ENCODE peak calls at places on chromosomes 11 and 22, in seven cellular contexts. One of them, this sample, is unnamed.

GRCh38 chr11:119365071-119365591 is 16.4 kb downstream of the USP2 start:
- DNase-seq in stimulated activated CD4-positive, alpha-beta T cell treated with anti-CD3 and anti-CD28 coated beads, Interleukin-4, amount 100 ng/mL, for 48 hours: no peak
- DNase-seq in astrocyte of the spinal cord: no peak
- DNase-seq in CD4-positive, alpha-beta T cell: no peak
- DNase-seq in thoracic aorta: no peak
- DNase-seq in neural crest cell: no peak
- DNase-seq in T-cell: no peak
- DNase-seq in this sample: no peak

GRCh38 chr11:69799097-69799496 is 20.1 kb downstream of the FGF3 start:
- DNase-seq in stimulated activated CD4-positive, alpha-beta T cell treated with anti-CD3 and anti-CD28 coated beads, Interleukin-4, amount 100 ng/mL, for 48 hours: no peak
- DNase-seq in astrocyte of the spinal cord: no peak
- DNase-seq in CD4-positive, alpha-beta T cell: no peak
- DNase-seq in thoracic aorta: no peak
- DNase-seq in neural crest cell: no peak
- DNase-seq in T-cell: no peak
- DNase-seq in this sample: no peak

GRCh38 chr11:122628691-122629555 is 26.6 kb upstream of the UBASH3B start:
- DNase-seq in stimulated activated CD4-positive, alpha-beta T cell treated with anti-CD3 and anti-CD28 coated beads, Interleukin-4, amount 100 ng/mL, for 48 hours: peak
- DNase-seq in astrocyte of the spinal cord: peak
- DNase-seq in CD4-positive, alpha-beta T cell: peak
- DNase-seq in thoracic aorta: no peak
- DNase-seq in neural crest cell: peak
- DNase-seq in T-cell: peak
- DNase-seq in this sample: peak

GRCh38 chr11:45097721-45098493 is 48.5 kb upstream of the PRDM11 start:
- DNase-seq in stimulated activated CD4-positive, alpha-beta T cell treated with anti-CD3 and anti-CD28 coated beads, Interleukin-4, amount 100 ng/mL, for 48 hours: no peak
- DNase-seq in astrocyte of the spinal cord: peak
- DNase-seq in CD4-positive, alpha-beta T cell: no peak
- DNase-seq in thoracic aorta: peak
- DNase-seq in neural crest cell: peak
- DNase-seq in T-cell: peak
- DNase-seq in this sample: peak

GRCh38 chr22:21449531-21450319 is 17.5 kb upstream of the TMEM191C start:
- DNase-seq in stimulated activated CD4-positive, alpha-beta T cell treated with anti-CD3 and anti-CD28 coated beads, Interleukin-4, amount 100 ng/mL, for 48 hours: no peak
- DNase-seq in astrocyte of the spinal cord: no peak
- DNase-seq in CD4-positive, alpha-beta T cell: no peak
- DNase-seq in thoracic aorta: no peak
- DNase-seq in neural crest cell: peak
- DNase-seq in T-cell: no peak
- DNase-seq in this sample: no peak

GRCh38 chr11:66950113-66950535 is 8.1 kb downstream of the PC start:
- DNase-seq in stimulated activated CD4-positive, alpha-beta T cell treated with anti-CD3 and anti-CD28 coated beads, Interleukin-4, amount 100 ng/mL, for 48 hours: no peak
- DNase-seq in astrocyte of the spinal cord: peak
- DNase-seq in CD4-positive, alpha-beta T cell: no peak
- DNase-seq in thoracic aorta: no peak
- DNase-seq in neural crest cell: no peak
- DNase-seq in T-cell: no peak
- DNase-seq in this sample: peak

GRCh38 chr11:116578971-116579687 is 193.7 kb downstream of the BUD13 start:
- DNase-seq in stimulated activated CD4-positive, alpha-beta T cell treated with anti-CD3 and anti-CD28 coated beads, Interleukin-4, amount 100 ng/mL, for 48 hours: no peak
- DNase-seq in astrocyte of the spinal cord: no peak
- DNase-seq in CD4-positive, alpha-beta T cell: no peak
- DNase-seq in thoracic aorta: no peak
- DNase-seq in neural crest cell: no peak
- DNase-seq in T-cell: no peak
- DNase-seq in this sample: no peak

GRCh38 chr11:123159146-123159857 is 35.7 kb downstream of the CLMP start:
- DNase-seq in stimulated activated CD4-positive, alpha-beta T cell treated with anti-CD3 and anti-CD28 coated beads, Interleukin-4, amount 100 ng/mL, for 48 hours: no peak
- DNase-seq in astrocyte of the spinal cord: no peak
- DNase-seq in CD4-positive, alpha-beta T cell: no peak
- DNase-seq in thoracic aorta: no peak
- DNase-seq in neural crest cell: no peak
- DNase-seq in T-cell: no peak
- DNase-seq in this sample: peak

GRCh38 chr22:34135749-34136148 is 215.5 kb upstream of the LARGE1 start:
- DNase-seq in stimulated activated CD4-positive, alpha-beta T cell treated with anti-CD3 and anti-CD28 coated beads, Interleukin-4, amount 100 ng/mL, for 48 hours: no peak
- DNase-seq in astrocyte of the spinal cord: no peak
- DNase-seq in CD4-positive, alpha-beta T cell: no peak
- DNase-seq in thoracic aorta: no peak
- DNase-seq in neural crest cell: no peak
- DNase-seq in T-cell: no peak
- DNase-seq in this sample: no peak

GRCh38 chr11:130904380-130904779 is 11.9 kb downstream of the SNX19 start:
- DNase-seq in stimulated activated CD4-positive, alpha-beta T cell treated with anti-CD3 and anti-CD28 coated beads, Interleukin-4, amount 100 ng/mL, for 48 hours: no peak
- DNase-seq in astrocyte of the spinal cord: peak
- DNase-seq in CD4-positive, alpha-beta T cell: no peak
- DNase-seq in thoracic aorta: no peak
- DNase-seq in neural crest cell: no peak
- DNase-seq in T-cell: no peak
- DNase-seq in this sample: peak

GRCh38 chr11:117807482-117808272 is 10.7 kb upstream of the DSCAML1 start:
- DNase-seq in stimulated activated CD4-positive, alpha-beta T cell treated with anti-CD3 and anti-CD28 coated beads, Interleukin-4, amount 100 ng/mL, for 48 hours: peak
- DNase-seq in astrocyte of the spinal cord: peak
- DNase-seq in CD4-positive, alpha-beta T cell: peak
- DNase-seq in thoracic aorta: peak
- DNase-seq in neural crest cell: peak
- DNase-seq in T-cell: peak
- DNase-seq in this sample: peak

GRCh38 chr11:63020671-63021255 is 5.1 kb upstream of the SLC22A8 start:
- DNase-seq in stimulated activated CD4-positive, alpha-beta T cell treated with anti-CD3 and anti-CD28 coated beads, Interleukin-4, amount 100 ng/mL, for 48 hours: peak
- DNase-seq in astrocyte of the spinal cord: no peak
- DNase-seq in CD4-positive, alpha-beta T cell: peak
- DNase-seq in thoracic aorta: no peak
- DNase-seq in neural crest cell: peak
- DNase-seq in T-cell: no peak
- DNase-seq in this sample: no peak

GRCh38 chr11:2310786-2311455 is 9.1 kb downstream of the TSPAN32 start:
- DNase-seq in stimulated activated CD4-positive, alpha-beta T cell treated with anti-CD3 and anti-CD28 coated beads, Interleukin-4, amount 100 ng/mL, for 48 hours: no peak
- DNase-seq in astrocyte of the spinal cord: no peak
- DNase-seq in CD4-positive, alpha-beta T cell: no peak
- DNase-seq in thoracic aorta: no peak
- DNase-seq in neural crest cell: no peak
- DNase-seq in T-cell: no peak
- DNase-seq in this sample: no peak

GRCh38 chr11:73404048-73404447 is 27.8 kb downstream of the RELT start:
- DNase-seq in stimulated activated CD4-positive, alpha-beta T cell treated with anti-CD3 and anti-CD28 coated beads, Interleukin-4, amount 100 ng/mL, for 48 hours: no peak
- DNase-seq in astrocyte of the spinal cord: peak
- DNase-seq in CD4-positive, alpha-beta T cell: no peak
- DNase-seq in thoracic aorta: no peak
- DNase-seq in neural crest cell: peak
- DNase-seq in T-cell: no peak
- DNase-seq in this sample: peak

GRCh38 chr11:107770546-107770945 is 58.7 kb upstream of the SLN start:
- DNase-seq in stimulated activated CD4-positive, alpha-beta T cell treated with anti-CD3 and anti-CD28 coated beads, Interleukin-4, amount 100 ng/mL, for 48 hours: no peak
- DNase-seq in astrocyte of the spinal cord: peak
- DNase-seq in CD4-positive, alpha-beta T cell: no peak
- DNase-seq in thoracic aorta: no peak
- DNase-seq in neural crest cell: no peak
- DNase-seq in T-cell: no peak
- DNase-seq in this sample: peak

GRCh38 chr22:32037236-32037635 is 5.8 kb upstream of the SLC5A1 start:
- DNase-seq in stimulated activated CD4-positive, alpha-beta T cell treated with anti-CD3 and anti-CD28 coated beads, Interleukin-4, amount 100 ng/mL, for 48 hours: no peak
- DNase-seq in astrocyte of the spinal cord: no peak
- DNase-seq in CD4-positive, alpha-beta T cell: no peak
- DNase-seq in thoracic aorta: no peak
- DNase-seq in neural crest cell: no peak
- DNase-seq in T-cell: no peak
- DNase-seq in this sample: no peak

GRCh38 chr11:105781807-105782206 is 171.9 kb downstream of the GRIA4 start:
- DNase-seq in stimulated activated CD4-positive, alpha-beta T cell treated with anti-CD3 and anti-CD28 coated beads, Interleukin-4, amount 100 ng/mL, for 48 hours: no peak
- DNase-seq in astrocyte of the spinal cord: no peak
- DNase-seq in CD4-positive, alpha-beta T cell: no peak
- DNase-seq in thoracic aorta: no peak
- DNase-seq in neural crest cell: no peak
- DNase-seq in T-cell: no peak
- DNase-seq in this sample: no peak

GRCh38 chr11:43943357-43943930 is 1.0 kb downstream of the C11orf96 start:
- DNase-seq in stimulated activated CD4-positive, alpha-beta T cell treated with anti-CD3 and anti-CD28 coated beads, Interleukin-4, amount 100 ng/mL, for 48 hours: no peak
- DNase-seq in astrocyte of the spinal cord: no peak
- DNase-seq in CD4-positive, alpha-beta T cell: no peak
- DNase-seq in thoracic aorta: no peak
- DNase-seq in neural crest cell: no peak
- DNase-seq in T-cell: no peak
- DNase-seq in this sample: peak

GRCh38 chr22:42684462-42685195 is 35.4 kb upstream of the CYB5R3 start:
- DNase-seq in stimulated activated CD4-positive, alpha-beta T cell treated with anti-CD3 and anti-CD28 coated beads, Interleukin-4, amount 100 ng/mL, for 48 hours: no peak
- DNase-seq in astrocyte of the spinal cord: no peak
- DNase-seq in CD4-positive, alpha-beta T cell: no peak
- DNase-seq in thoracic aorta: no peak
- DNase-seq in neural crest cell: no peak
- DNase-seq in T-cell: no peak
- DNase-seq in this sample: peak

GRCh38 chr11:77801477-77801876 is 19.0 kb downstream of the RSF1 start:
- DNase-seq in stimulated activated CD4-positive, alpha-beta T cell treated with anti-CD3 and anti-CD28 coated beads, Interleukin-4, amount 100 ng/mL, for 48 hours: no peak
- DNase-seq in astrocyte of the spinal cord: no peak
- DNase-seq in CD4-positive, alpha-beta T cell: no peak
- DNase-seq in thoracic aorta: no peak
- DNase-seq in neural crest cell: no peak
- DNase-seq in T-cell: no peak
- DNase-seq in this sample: no peak

GRCh38 chr11:62560566-62561103 is 13.1 kb downstream of the EEF1G start:
- DNase-seq in stimulated activated CD4-positive, alpha-beta T cell treated with anti-CD3 and anti-CD28 coated beads, Interleukin-4, amount 100 ng/mL, for 48 hours: peak
- DNase-seq in astrocyte of the spinal cord: peak
- DNase-seq in CD4-positive, alpha-beta T cell: peak
- DNase-seq in thoracic aorta: peak
- DNase-seq in neural crest cell: peak
- DNase-seq in T-cell: peak
- DNase-seq in this sample: peak

GRCh38 chr11:103035656-103036434 is 56.1 kb downstream of the DCUN1D5 start:
- DNase-seq in stimulated activated CD4-positive, alpha-beta T cell treated with anti-CD3 and anti-CD28 coated beads, Interleukin-4, amount 100 ng/mL, for 48 hours: peak
- DNase-seq in astrocyte of the spinal cord: peak
- DNase-seq in CD4-positive, alpha-beta T cell: no peak
- DNase-seq in thoracic aorta: no peak
- DNase-seq in neural crest cell: peak
- DNase-seq in T-cell: peak
- DNase-seq in this sample: peak

GRCh38 chr11:8959546-8960166 is 4.6 kb downstream of the TMEM9B start:
- DNase-seq in stimulated activated CD4-positive, alpha-beta T cell treated with anti-CD3 and anti-CD28 coated beads, Interleukin-4, amount 100 ng/mL, for 48 hours: no peak
- DNase-seq in astrocyte of the spinal cord: peak
- DNase-seq in CD4-positive, alpha-beta T cell: no peak
- DNase-seq in thoracic aorta: no peak
- DNase-seq in neural crest cell: peak
- DNase-seq in T-cell: no peak
- DNase-seq in this sample: peak

GRCh38 chr11:128342511-128343133 is 244.7 kb downstream of the ETS1 start:
- DNase-seq in stimulated activated CD4-positive, alpha-beta T cell treated with anti-CD3 and anti-CD28 coated beads, Interleukin-4, amount 100 ng/mL, for 48 hours: peak
- DNase-seq in astrocyte of the spinal cord: peak
- DNase-seq in CD4-positive, alpha-beta T cell: peak
- DNase-seq in thoracic aorta: no peak
- DNase-seq in neural crest cell: no peak
- DNase-seq in T-cell: no peak
- DNase-seq in this sample: peak

GRCh38 chr11:66337103-66337899 is 1.1 kb upstream of the RIN1 start:
- DNase-seq in stimulated activated CD4-positive, alpha-beta T cell treated with anti-CD3 and anti-CD28 coated beads, Interleukin-4, amount 100 ng/mL, for 48 hours: no peak
- DNase-seq in astrocyte of the spinal cord: peak
- DNase-seq in CD4-positive, alpha-beta T cell: no peak
- DNase-seq in thoracic aorta: no peak
- DNase-seq in neural crest cell: no peak
- DNase-seq in T-cell: no peak
- DNase-seq in this sample: peak

GRCh38 chr11:116838321-116839084 is 1.1 kb upstream of the APOA1 start:
- DNase-seq in stimulated activated CD4-positive, alpha-beta T cell treated with anti-CD3 and anti-CD28 coated beads, Interleukin-4, amount 100 ng/mL, for 48 hours: no peak
- DNase-seq in astrocyte of the spinal cord: no peak
- DNase-seq in CD4-positive, alpha-beta T cell: no peak
- DNase-seq in thoracic aorta: no peak
- DNase-seq in neural crest cell: no peak
- DNase-seq in T-cell: no peak
- DNase-seq in this sample: no peak

GRCh38 chr11:103863497-103863896 is 172.9 kb upstream of the DDI1 start:
- DNase-seq in stimulated activated CD4-positive, alpha-beta T cell treated with anti-CD3 and anti-CD28 coated beads, Interleukin-4, amount 100 ng/mL, for 48 hours: no peak
- DNase-seq in astrocyte of the spinal cord: peak
- DNase-seq in CD4-positive, alpha-beta T cell: no peak
- DNase-seq in thoracic aorta: no peak
- DNase-seq in neural crest cell: no peak
- DNase-seq in T-cell: no peak
- DNase-seq in this sample: peak

GRCh38 chr11:101866619-101867491 is 48.0 kb upstream of the CEP126 start:
- DNase-seq in stimulated activated CD4-positive, alpha-beta T cell treated with anti-CD3 and anti-CD28 coated beads, Interleukin-4, amount 100 ng/mL, for 48 hours: no peak
- DNase-seq in astrocyte of the spinal cord: peak
- DNase-seq in CD4-positive, alpha-beta T cell: no peak
- DNase-seq in thoracic aorta: no peak
- DNase-seq in neural crest cell: no peak
- DNase-seq in T-cell: no peak
- DNase-seq in this sample: peak

GRCh38 chr22:36423461-36424404 is 36.0 kb upstream of the MYH9 start:
- DNase-seq in stimulated activated CD4-positive, alpha-beta T cell treated with anti-CD3 and anti-CD28 coated beads, Interleukin-4, amount 100 ng/mL, for 48 hours: no peak
- DNase-seq in astrocyte of the spinal cord: no peak
- DNase-seq in CD4-positive, alpha-beta T cell: no peak
- DNase-seq in thoracic aorta: no peak
- DNase-seq in neural crest cell: no peak
- DNase-seq in T-cell: no peak
- DNase-seq in this sample: peak

This sample was measured in choroid plexus epithelial cell.